ENCODE peak calls at places on chromosome 4, in four cellular contexts. L, S, V and F are unnamed samples. For H3K27me3, the result is how much of the 10 kb centered on the place peaks cover.

GRCh38 chr4:145976680-145977079 is 38.1 kb upstream of the ZNF827 start:
- DNase-seq in V (no peak), S (no peak), L (no peak), F (no peak)

GRCh38 chr4:153249199-153250154 is 45.2 kb downstream of the TRIM2 start:
- DNase-seq in S (peak), V (peak), L (no peak), F (no peak)

GRCh38 chr4:140851804-140852203 is 95.6 kb upstream of the TBC1D9 start:
- DNase-seq in S (no peak), V (no peak), L (no peak), F (no peak)

GRCh38 chr4:155675709-155676429 is 9.2 kb downstream of the GUCY1A1 start:
- DNase-seq in V (peak), L (no peak), S (no peak), F (no peak)

GRCh38 chr4:128427832-128428366 is 140.3 kb upstream of the PGRMC2 start:
- DNase-seq in S (no peak), L (peak), V (peak), F (peak)

GRCh38 chr4:147782087-147782781 is 50.3 kb downstream of the ARHGAP10 start:
- DNase-seq in S (no peak), V (peak), L (no peak), F (no peak)

GRCh38 chr4:961651-962230 is 11.6 kb downstream of the DGKQ start:
- DNase-seq in V (no peak), L (peak), S (no peak), F (no peak)

GRCh38 chr4:25703731-25704388 is 48.2 kb downstream of the SLC34A2 start:
- DNase-seq in L (no peak), S (no peak), V (peak), F (peak)

GRCh38 chr4:79334341-79334740 is 8.5 kb upstream of the NAA11 start:
- DNase-seq in S (no peak), V (no peak), L (no peak), F (no peak)

GRCh38 chr4:25694466-25694865 is 38.8 kb downstream of the SLC34A2 start:
- DNase-seq in V (peak), L (no peak), S (no peak), F (no peak)

GRCh38 chr4:83651846-83652245 is 115.9 kb downstream of the GPAT3 start:
- DNase-seq in S (no peak), V (no peak), L (no peak), F (no peak)

GRCh38 chr4:111540661-111541060 is 604.6 kb upstream of the FAM241A start:
- DNase-seq in S (no peak), L (no peak), V (no peak), F (no peak)

GRCh38 chr4:124278477-124278876 is 434.1 kb downstream of the ANKRD50 start:
- DNase-seq in S (no peak), V (peak), L (no peak), F (no peak)

GRCh38 chr4:40255722-40256281 is 59.0 kb downstream of the RHOH start:
- DNase-seq in V (peak), L (peak), S (no peak), F (peak)

GRCh38 chr4:155911905-155912304 is 8.4 kb downstream of the TDO2 start:
- DNase-seq in V (peak), L (no peak), S (no peak), F (no peak)

GRCh38 chr4:139267301-139267700 is 12.7 kb downstream of the MGARP start:
- DNase-seq in S (no peak), V (no peak), L (no peak), F (no peak)

GRCh38 chr4:139550724-139551429 is 5.1 kb downstream of the SETD7 start:
- DNase-seq in V (peak), S (no peak), L (no peak), F (no peak)

GRCh38 chr4:182975806-182976205 is 58.6 kb upstream of the DCTD start:
- DNase-seq in L (peak), S (no peak), V (peak), F (peak)

GRCh38 chr4:176387571-176387970 is 67.8 kb downstream of the SPCS3 start:
- DNase-seq in S (no peak), V (peak), L (no peak), F (no peak)

GRCh38 chr4:120801171-120801758 is 121.3 kb downstream of the PRDM5 start:
- DNase-seq in S (no peak), V (peak), L (no peak), F (no peak)

GRCh38 chr4:139777757-139778156 is 112.1 kb downstream of the MGST2 start:
- DNase-seq in L (no peak), S (no peak), V (no peak), F (no peak)

GRCh38 chr4:2251073-2251794 is 9.3 kb upstream of the HAUS3 start:
- DNase-seq in S (peak), L (no peak), V (no peak), F (no peak)

GRCh38 chr4:96347582-96347981 is 507.7 kb downstream of the PDHA2 start:
- DNase-seq in V (no peak), S (no peak), L (no peak), F (no peak)

GRCh38 chr4:96354036-96354712 is 514.3 kb downstream of the PDHA2 start:
- DNase-seq in L (no peak), S (no peak), V (peak), F (no peak)

GRCh38 chr4:96356591-96357360 is 516.9 kb downstream of the PDHA2 start:
- DNase-seq in S (no peak), V (peak), L (no peak), F (no peak)

GRCh38 chr4:96355414-96355813 is 515.5 kb downstream of the PDHA2 start:
- DNase-seq in S (no peak), L (no peak), V (no peak), F (no peak)

GRCh38 chr4:96352051-96352517 is 512.2 kb downstream of the PDHA2 start:
- DNase-seq in L (no peak), V (peak), S (no peak), F (no peak)
- TF ChIP-seq CTCF in L (no peak), V (peak), S (peak), F (peak)

GRCh38 chr4:13980317-13980716 is 352.8 kb upstream of the BOD1L1 start:
- DNase-seq in L (no peak), S (no peak), V (peak), F (peak)
- H3K4me3 ChIP-seq in L (no peak), S (no peak), V (no peak), F (no peak)

DNA sequence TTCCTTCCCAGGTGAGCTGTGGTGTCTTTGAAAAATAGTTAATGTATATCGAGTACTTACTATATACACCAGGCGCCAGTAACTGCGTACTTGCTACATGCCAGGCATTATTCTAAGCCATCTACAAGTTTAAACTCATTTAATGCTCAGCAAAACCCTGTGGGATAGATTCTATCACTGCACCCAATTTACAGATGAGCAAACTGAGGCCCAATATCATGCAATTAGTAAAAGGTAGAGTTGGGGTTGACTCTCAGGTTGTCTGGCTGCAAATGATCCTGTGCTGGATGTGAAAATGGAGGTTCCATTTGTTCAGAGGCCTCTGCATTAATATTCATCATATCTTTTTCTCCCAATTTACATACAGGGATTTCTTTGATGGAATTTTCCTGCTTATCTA is 17.6 kb downstream of the NKX3-2 start:
- DNase-seq in S (no peak), L (no peak), V (no peak), F (no peak)
- H3K27me3 ChIP-seq in S (under half), L (half or more), V (half or more), F (half or more)

GRCh38 chr4:77699731-77700210 is 94.2 kb downstream of the CXCL13 start:
- DNase-seq in L (peak), V (peak), S (no peak), F (peak)
- TF ChIP-seq CTCF in L (no peak), V (peak), S (no peak), F (peak)

GRCh38 chr4:6910960-6911874 is 1.6 kb downstream of the TBC1D14 start:
- DNase-seq in V (no peak), S (no peak), L (no peak), F (no peak)
- H3K4me3 ChIP-seq in V (peak), S (peak), L (no peak), F (peak)

DNA sequence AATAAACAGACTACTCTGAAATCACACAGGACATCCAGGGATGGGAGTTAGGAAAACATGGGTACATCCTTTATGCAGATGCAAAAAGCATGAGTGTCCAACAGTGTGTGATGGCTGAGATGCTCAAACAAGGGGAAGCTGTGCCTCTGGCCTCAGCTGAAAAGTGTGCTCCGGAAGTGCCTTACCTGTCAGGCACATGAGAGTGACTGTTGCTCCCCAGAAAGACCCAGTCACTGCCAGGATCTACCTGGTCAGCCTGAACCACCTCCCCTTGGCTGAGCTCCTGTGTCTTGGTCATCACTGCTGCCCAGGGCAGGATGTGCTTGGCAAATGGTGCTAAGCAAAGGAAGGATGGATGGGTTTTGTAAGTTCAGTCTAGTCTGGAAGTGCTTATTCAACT is 4.0 kb downstream of the PPP2R2C start:
- DNase-seq in S (no peak), L (no peak), V (no peak), F (no peak)
- H3K27me3 ChIP-seq in S (under half), L (under half), V (half or more), F (under half)

GRCh38 chr4:56048621-56049427 is 100.1 kb downstream of the CEP135 start:
- DNase-seq in V (peak), S (peak), L (no peak), F (no peak)
- TF ChIP-seq CTCF in V (peak), S (peak), L (peak), F (no peak)